ENCODE peak calls at places on chromosomes 2 and 18, in nine cellular contexts. R, W, Q, Y, J, B, A, H and D are unnamed samples. For H3K27me3, the result is how much of the 10 kb centered on the place peaks cover.

GRCh38 chr18:21851327-21851961 is 110.9 kb downstream of the MIB1 start:
- DNase-seq in B (no peak), W (no peak), R (no peak), Q (no peak), H (no peak), A (no peak), Y (no peak), J (no peak), D (no peak)

GRCh38 chr2:149002378-149002890 is 36.1 kb upstream of the LYPD6B start:
- DNase-seq in Y (no peak), R (no peak), J (no peak), W (no peak), H (no peak), A (no peak), B (no peak), Q (no peak), D (no peak)

GRCh38 chr18:76654536-76654935 is 159.5 kb upstream of the ZNF516 start:
- DNase-seq in H (no peak), W (no peak), B (no peak), Q (no peak), R (no peak), J (no peak), Y (no peak), A (no peak), D (no peak)

GRCh38 chr2:237682151-237682550 is 54.8 kb downstream of the LRRFIP1 start:
- DNase-seq in A (no peak), R (no peak), B (no peak), Q (no peak), H (no peak), Y (no peak), W (no peak), J (no peak), D (no peak)

GRCh38 chr2:169734172-169734847 is 678 bp downstream of the KLHL23 start:
- DNase-seq in J (peak), A (no peak), W (no peak), R (no peak), B (no peak), Y (no peak), Q (no peak), H (peak), D (no peak)

GRCh38 chr2:19911799-19912509 is 10.2 kb upstream of the TTC32 start:
- DNase-seq in B (no peak), R (no peak), H (peak), J (no peak), A (peak), Q (peak), Y (no peak), W (no peak), D (no peak)

GRCh38 chr2:235135990-235136561 is 184.3 kb downstream of the SH3BP4 start:
- DNase-seq in W (peak), Y (peak), Q (peak), A (peak), R (peak), J (peak), B (peak), H (peak), D (peak)

GRCh38 chr2:79966882-79967281 is 337.7 kb downstream of the LRRTM1 start:
- DNase-seq in W (no peak), R (no peak), A (no peak), Q (no peak), B (no peak), J (no peak), Y (no peak), H (no peak), D (no peak)

GRCh38 chr2:119699016-119699606 is 20.1 kb downstream of the TMEM177 start:
- DNase-seq in Q (no peak), J (no peak), B (no peak), Y (no peak), A (no peak), R (no peak), H (no peak), W (no peak), D (no peak)

GRCh38 chr2:3745901-3746300 is 42.5 kb downstream of the DCDC2C start:
- DNase-seq in H (no peak), Q (no peak), B (no peak), A (no peak), W (no peak), Y (no peak), R (no peak), J (no peak), D (no peak)

GRCh38 chr18:46761054-46761769 is 4.4 kb upstream of the ST8SIA5 start:
- DNase-seq in J (no peak), W (no peak), R (no peak), A (no peak), Y (no peak), B (no peak), H (no peak), Q (no peak), D (no peak)

GRCh38 chr2:182946949-182947348 is 80.5 kb upstream of the FRZB start:
- DNase-seq in B (no peak), H (no peak), Y (no peak), Q (peak), J (no peak), R (no peak), W (no peak), A (no peak), D (no peak)

GRCh38 chr2:156396126-156396525 is 40.1 kb upstream of the GPD2 start:
- DNase-seq in Y (no peak), R (no peak), Q (no peak), H (no peak), A (no peak), J (no peak), B (no peak), W (no peak), D (no peak)

GRCh38 chr2:27304488-27305240 is 3.6 kb downstream of the UCN start:
- DNase-seq in Q (no peak), A (no peak), Y (no peak), R (no peak), H (no peak), W (no peak), B (no peak), J (no peak), D (no peak)

GRCh38 chr2:184394642-184395041 is 203.7 kb upstream of the ZNF804A start:
- DNase-seq in H (no peak), W (no peak), A (no peak), Y (no peak), R (no peak), B (no peak), J (no peak), Q (peak), D (no peak)

GRCh38 chr2:60365556-60365955 is 187.9 kb downstream of the BCL11A start:
- DNase-seq in W (peak), Q (peak), J (no peak), A (no peak), B (no peak), H (no peak), R (no peak), Y (no peak), D (no peak)

GRCh38 chr18:72652990-72653593 is 109.0 kb upstream of the CBLN2 start:
- DNase-seq in B (no peak), J (peak), H (peak), W (peak), R (no peak), Y (peak), Q (no peak), A (no peak), D (no peak)

GRCh38 chr2:25664531-25665307 is 8.7 kb downstream of the DTNB start:
- DNase-seq in Q (peak), J (peak), H (peak), A (peak), R (peak), W (peak), B (peak), Y (peak), D (peak)

GRCh38 chr2:68946117-68946516 is 6.6 kb downstream of the GKN2 start:
- DNase-seq in J (no peak), Q (no peak), H (no peak), W (no peak), B (no peak), Y (peak), R (no peak), A (no peak), D (no peak)

GRCh38 chr18:37393945-37394609 is 171.5 kb downstream of the CELF4 start:
- DNase-seq in B (peak), H (no peak), Y (peak), W (no peak), A (peak), R (peak), J (peak), Q (peak), D (peak)

GRCh38 chr2:105895995-105896764 is 151.5 kb downstream of the NCK2 start:
- DNase-seq in Q (no peak), Y (no peak), H (no peak), J (no peak), W (no peak), R (no peak), B (no peak), A (no peak), D (no peak)

GRCh38 chr2:174787485-174788205 is 23.4 kb upstream of the CHRNA1 start:
- DNase-seq in H (no peak), B (no peak), A (peak), Q (peak), Y (no peak), J (peak), W (peak), R (no peak), D (no peak)

GRCh38 chr18:10420561-10421352 is 33.7 kb upstream of the APCDD1 start:
- DNase-seq in Y (no peak), Q (peak), A (no peak), R (no peak), W (no peak), B (no peak), H (peak), J (no peak), D (no peak)

GRCh38 chr2:206241767-206242166 is 32.7 kb upstream of the ZDBF2 start:
- DNase-seq in Y (no peak), B (no peak), Q (peak), H (peak), A (no peak), R (no peak), J (no peak), W (no peak), D (no peak)

GRCh38 chr2:49165662-49166061 is 11.3 kb upstream of the FSHR start:
- DNase-seq in Y (no peak), B (no peak), W (no peak), A (no peak), J (no peak), H (no peak), Q (no peak), R (no peak), D (no peak)

GRCh38 chr2:66423391-66423790 is 11.5 kb upstream of the MEIS1 start:
- DNase-seq in R (no peak), H (no peak), Y (no peak), Q (no peak), W (no peak), J (no peak), A (no peak), B (no peak), D (no peak)

GRCh38 chr2:66427219-66427768 is 7.6 kb upstream of the MEIS1 start:
- DNase-seq in B (no peak), A (no peak), R (no peak), Q (no peak), J (peak), Y (no peak), W (peak), H (no peak), D (no peak)

GRCh38 chr2:66418381-66418780 is 16.5 kb upstream of the MEIS1 start:
- DNase-seq in A (no peak), H (no peak), W (no peak), Y (no peak), J (no peak), B (no peak), Q (no peak), R (no peak), D (no peak)

GRCh38 chr2:66426250-66427064 is 8.5 kb upstream of the MEIS1 start:
- DNase-seq in H (no peak), J (peak), R (peak), Q (no peak), A (no peak), Y (no peak), B (no peak), W (no peak), D (no peak)

DNA sequence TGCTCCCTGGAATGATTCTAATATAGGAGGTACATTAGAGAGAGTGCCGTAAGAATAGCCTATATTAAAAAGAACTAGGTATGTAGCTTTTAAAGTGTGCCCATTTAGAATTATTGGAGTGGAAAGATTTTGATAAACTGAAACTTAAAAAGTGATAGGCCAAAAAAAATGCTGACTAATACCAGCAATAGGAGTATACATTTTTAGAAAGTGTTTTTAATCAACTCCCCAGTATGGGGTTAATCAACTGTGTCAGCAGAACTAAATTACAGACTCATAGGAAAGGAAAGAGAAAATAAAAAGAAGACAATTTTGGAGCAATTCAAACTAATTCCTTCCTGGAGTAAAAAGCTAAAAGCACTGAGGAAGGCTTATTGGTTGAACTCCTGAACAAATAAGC is 13.3 kb upstream of the MEIS1 start:
- DNase-seq in R (no peak), W (no peak), A (no peak), H (no peak), J (no peak), B (no peak), Q (no peak), Y (no peak), D (no peak)
- H3K27me3 ChIP-seq in R (under half), W (under half), A (under half), H (under half), J (under half), B (under half), Q (under half), Y (under half), D (under half)

DNA sequence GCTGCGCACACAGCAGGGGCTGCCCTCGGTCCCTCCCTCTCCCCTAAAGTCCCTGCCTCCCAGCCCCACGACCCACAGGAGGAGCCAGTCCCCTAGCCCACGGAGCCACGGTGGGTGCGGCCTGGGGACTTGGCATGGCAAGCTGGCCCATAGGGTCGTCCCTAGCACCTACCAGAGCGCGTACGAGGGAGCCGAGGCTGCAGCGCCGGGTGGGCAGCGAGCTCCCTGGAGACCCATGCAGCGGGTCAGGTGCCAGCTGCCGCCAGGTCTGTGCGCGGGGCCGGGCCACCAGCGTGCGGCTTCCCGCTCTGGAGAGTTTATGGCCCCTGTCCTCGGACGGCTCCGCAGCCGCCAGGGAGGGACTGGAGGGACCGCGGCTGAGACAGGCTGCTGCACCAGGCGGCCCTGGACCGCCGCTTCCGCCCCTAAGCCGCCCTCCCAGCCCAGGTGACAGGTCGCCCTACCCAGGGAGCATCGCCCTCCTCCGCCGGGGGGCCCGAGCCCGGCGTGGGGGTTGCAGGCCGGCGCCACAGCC is 273.6 kb downstream of the CCDC74A start:
- DNase-seq in B (no peak), Y (no peak), R (peak), H (no peak), Q (no peak), A (no peak), J (peak), W (no peak), D (no peak)
- H3K4me3 ChIP-seq in B (peak), Y (peak), R (peak), H (no peak), Q (no peak), A (no peak), J (peak), W (no peak), D (no peak)

GRCh38 chr18:74113711-74114110 is 33.9 kb downstream of the FBXO15 start:
- DNase-seq in Y (no peak), R (no peak), J (no peak), W (no peak), B (no peak), Q (no peak), A (no peak), H (no peak), D (no peak)

GRCh38 chr18:74115046-74115445 is 32.6 kb downstream of the FBXO15 start:
- DNase-seq in Q (peak), B (no peak), A (peak), J (no peak), H (no peak), Y (no peak), R (no peak), W (no peak), D (no peak)

GRCh38 chr18:74114206-74114605 is 33.4 kb downstream of the FBXO15 start:
- DNase-seq in W (no peak), J (peak), Q (no peak), H (no peak), B (no peak), A (no peak), R (no peak), Y (no peak), D (no peak)

GRCh38 chr18:74110983-74111382 is 36.7 kb downstream of the FBXO15 start:
- DNase-seq in A (no peak), R (no peak), J (no peak), B (no peak), Y (no peak), Q (no peak), W (no peak), H (no peak), D (no peak)

GRCh38 chr18:74116628-74117554 is 30.7 kb downstream of the FBXO15 start:
- DNase-seq in B (no peak), Y (no peak), R (no peak), Q (peak), W (peak), J (peak), H (peak), A (peak), D (no peak)
- TF ChIP-seq CTCF in B (peak), Y (peak), R (peak), Q (peak), W (peak), J (peak), H (peak), A (peak), D (peak)

GRCh38 chr18:61891874-61892273 is 933 bp downstream of the RNF152 start:
- DNase-seq in R (no peak), B (no peak), Q (no peak), H (no peak), A (no peak), W (no peak), Y (no peak), J (no peak), D (no peak)

GRCh38 chr18:61893304-61893970 is 630 bp upstream of the RNF152 start:
- DNase-seq in B (no peak), Y (peak), J (peak), W (no peak), Q (no peak), A (no peak), R (peak), H (peak), D (peak)

GRCh38 chr18:61893971-61894750 is 1.4 kb upstream of the RNF152 start:
- DNase-seq in A (no peak), R (peak), B (peak), Q (no peak), W (peak), Y (peak), J (peak), H (peak), D (peak)

GRCh38 chr18:61891271-61891670 is 1.5 kb downstream of the RNF152 start:
- DNase-seq in B (no peak), Y (no peak), J (no peak), H (peak), A (no peak), Q (no peak), W (no peak), R (no peak), D (no peak)

DNA sequence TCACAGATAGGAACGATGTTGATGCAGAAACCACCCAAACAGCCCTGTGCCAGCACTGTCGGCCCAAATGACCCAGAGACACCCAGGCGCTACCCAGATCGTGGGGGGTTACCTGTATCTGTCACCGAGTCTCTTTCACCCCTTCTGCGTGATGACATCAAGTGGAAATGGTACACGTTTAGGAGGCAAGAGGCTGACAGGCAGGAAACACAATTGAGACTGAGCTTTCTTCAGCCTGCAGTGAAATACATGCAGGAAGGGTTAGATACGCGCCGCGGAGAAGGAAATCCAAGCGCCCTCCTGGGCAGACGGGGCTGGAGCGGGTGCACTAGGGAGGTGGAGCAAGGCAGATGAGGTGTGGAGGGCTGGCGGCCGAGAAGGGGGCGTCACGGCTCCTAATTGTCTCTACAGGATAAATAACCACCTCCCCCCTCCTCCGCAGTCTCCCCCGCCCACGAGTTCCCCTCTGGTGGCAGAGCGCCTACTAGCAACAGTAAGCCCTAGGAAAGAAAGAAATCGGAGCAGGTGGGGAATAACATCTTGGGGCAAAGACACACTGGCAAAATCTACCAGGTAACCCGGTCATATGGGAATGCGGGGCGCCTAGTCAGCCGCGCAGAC is at the start of gene RNF152:
- DNase-seq in A (no peak), B (no peak), W (no peak), Y (no peak), Q (no peak), H (peak), R (no peak), J (peak), D (peak)
- H3K27me3 ChIP-seq in A (under half), B (under half), W (under half), Y (under half), Q (under half), H (under half), R (under half), J (under half), D (under half)

GRCh38 chr2:150620371-150620770 is 132.9 kb upstream of the RND3 start:
- DNase-seq in Y (no peak), A (no peak), B (no peak), J (no peak), Q (no peak), H (no peak), W (no peak), R (no peak), D (no peak)

GRCh38 chr2:150621800-150622199 is 134.3 kb upstream of the RND3 start:
- DNase-seq in B (no peak), R (no peak), W (no peak), J (no peak), Y (no peak), A (no peak), H (peak), Q (peak), D (no peak)

GRCh38 chr2:150618215-150618905 is 130.9 kb upstream of the RND3 start:
- DNase-seq in R (no peak), W (no peak), Q (peak), Y (no peak), A (no peak), B (no peak), H (peak), J (no peak), D (no peak)

GRCh38 chr2:150620860-150621259 is 133.4 kb upstream of the RND3 start:
- DNase-seq in B (no peak), A (no peak), Q (peak), R (no peak), J (no peak), W (no peak), H (peak), Y (no peak), D (no peak)

GRCh38 chr2:150619607-150620330 is 132.3 kb upstream of the RND3 start:
- DNase-seq in W (no peak), J (no peak), H (peak), A (no peak), Y (no peak), Q (peak), B (no peak), R (no peak), D (no peak)
- H3K4me3 ChIP-seq in W (no peak), J (no peak), H (no peak), A (no peak), Y (no peak), Q (no peak), B (no peak), R (no peak), D (no peak)

GRCh38 chr2:162021659-162022058 is 52.4 kb downstream of the DPP4 start:
- DNase-seq in Q (no peak), Y (no peak), J (no peak), W (no peak), A (no peak), H (no peak), R (no peak), B (no peak), D (no peak)
- TF ChIP-seq CTCF in Q (no peak), Y (no peak), J (no peak), W (no peak), A (no peak), H (no peak), R (no peak), B (no peak), D (no peak)

GRCh38 chr2:20914771-20915170 is 91.9 kb upstream of the LDAH start:
- DNase-seq in A (no peak), Q (no peak), W (no peak), Y (no peak), R (no peak), B (no peak), H (no peak), J (no peak), D (no peak)
- H3K27me3 ChIP-seq in A (under half), Q (under half), W (under half), Y (under half), R (under half), B (under half), H (under half), J (under half), D (under half)

DNA sequence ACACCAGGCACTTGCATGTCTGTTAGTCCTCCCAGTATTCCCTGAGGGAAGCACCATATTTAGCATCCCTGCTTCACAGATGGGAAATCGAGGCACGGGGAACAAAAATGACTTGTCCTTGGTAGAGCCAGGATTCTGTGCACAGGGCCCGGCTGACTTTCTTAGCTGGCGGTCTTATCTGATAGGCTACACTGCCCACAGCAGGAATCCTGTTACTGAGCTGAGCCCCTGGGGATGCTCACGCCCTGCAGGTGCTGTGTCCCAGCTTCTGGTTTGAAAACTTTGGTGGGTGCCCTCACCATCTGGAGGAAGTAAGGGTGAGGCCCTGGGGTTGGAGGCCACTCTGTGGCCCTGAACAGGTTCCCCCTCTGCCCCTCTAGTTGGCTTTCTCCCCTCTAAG is 68.4 kb upstream of the MCFD2 start:
- DNase-seq in H (no peak), A (no peak), Y (no peak), B (no peak), R (no peak), J (no peak), W (no peak), Q (no peak), D (no peak)
- H3K4me3 ChIP-seq in H (no peak), A (no peak), Y (no peak), B (no peak), R (no peak), J (no peak), W (no peak), Q (no peak), D (no peak)